ENCODE peak calls at places on chromosomes 12 and 14, in five cellular contexts. D is HS-5, C is progenitor cell of endocrine pancreas, Z is NCI-H1417, U is NCI-H345. B is an unnamed sample.
A peak's percentile ranks its signal among the peaks of the same experiment; 100 is the strongest.

GRCh38 chr12:89721291-89721987 is 12.8 kb upstream of the ATP2B1 start:
- DNase-seq in D (no peak), C (no peak), Z (no peak), U (no peak), B (no peak)

GRCh38 chr12:31278445-31279242 is 47.3 kb downstream of the SINHCAF start:
- DNase-seq in D (no peak), C (no peak), Z (no peak), U (no peak), B (no peak)

GRCh38 chr12:26044007-26044394 is 80.8 kb downstream of the BHLHE41 start:
- DNase-seq in D (no peak), C (no peak), Z (no peak), U (no peak), B (no peak)

GRCh38 chr12:38141861-38142260 is 174.7 kb upstream of the ALG10B start:
- DNase-seq in D (no peak), C (no peak), Z (no peak), U (no peak), B (no peak)

GRCh38 chr12:92210062-92210461 is 64.4 kb upstream of the BTG1 start:
- DNase-seq in D (no peak), C (no peak), Z (no peak), U (no peak), B (no peak)

GRCh38 chr12:68080577-68080976 is 79.0 kb downstream of the IFNG start:
- DNase-seq in D (no peak), C (no peak), Z (no peak), U (no peak), B (no peak)

GRCh38 chr14:42944284-42944683 is 1337.6 kb downstream of the LRFN5 start:
- DNase-seq in D (peak; percentile 24), C (no peak), Z (no peak), U (no peak), B (no peak)

GRCh38 chr14:91185721-91186120 is 58.8 kb downstream of the GPR68 start:
- DNase-seq in D (no peak), C (no peak), Z (no peak), U (no peak), B (no peak)

GRCh38 chr14:73710737-73711136 is 3.4 kb downstream of the PNMA1 start:
- DNase-seq in D (no peak), C (no peak), Z (no peak), U (no peak), B (no peak)

GRCh38 chr14:103518416-103519042 is 4.1 kb downstream of the CKB start:
- DNase-seq in D (no peak), C (peak; percentile 70), Z (peak; percentile 54), U (peak; percentile 44), B (no peak)

GRCh38 chr14:44449694-44450093 is 57.4 kb downstream of the FSCB start:
- DNase-seq in D (no peak), C (no peak), Z (no peak), U (no peak), B (no peak)

GRCh38 chr12:32312049-32312670 is 87.2 kb upstream of the FGD4 start:
- DNase-seq in D (peak; percentile 31), C (no peak), Z (peak; percentile 38), U (peak; percentile 69), B (peak; percentile 56)

GRCh38 chr12:66176105-66176504 is 6.3 kb upstream of the TMBIM4 start:
- DNase-seq in D (no peak), C (no peak), Z (no peak), U (no peak), B (no peak)

GRCh38 chr12:79206871-79207270 is 342.3 kb downstream of the SYT1 start:
- DNase-seq in D (no peak), C (no peak), Z (no peak), U (no peak), B (no peak)

GRCh38 chr12:73384592-73384991 is 1112.4 kb downstream of the TRHDE start:
- DNase-seq in D (no peak), C (no peak), Z (no peak), U (no peak), B (no peak)

GRCh38 chr12:91804533-91804932 is 341.1 kb downstream of the BTG1 start:
- DNase-seq in D (no peak), C (no peak), Z (no peak), U (no peak), B (no peak)

GRCh38 chr14:68676511-68676943 is 116.3 kb downstream of the ZFP36L1 start:
- DNase-seq in D (no peak), C (no peak), Z (peak; percentile 73), U (peak; percentile 92), B (peak; percentile 7)

GRCh38 chr12:8644345-8645248 is 18.0 kb downstream of the MFAP5 start:
- DNase-seq in D (no peak), C (no peak), Z (no peak), U (no peak), B (no peak)

GRCh38 chr12:72523754-72524153 is 251.6 kb downstream of the TRHDE start:
- DNase-seq in D (no peak), C (no peak), Z (no peak), U (no peak), B (no peak)

B was measured in NCI-H748 treated with DMSO at 0.1 percent for 48 hours.